ENCODE peak calls at places on chromosomes 12 and 14, in five cellular contexts. F, D, J, W and M are unnamed samples.

GRCh38 chr12:19236656-19237055 is 107.1 kb downstream of the PLEKHA5 start:
- DNase-seq in F (no peak), D (no peak), J (no peak), W (peak), M (no peak)

GRCh38 chr14:51564986-51565604 is 86.6 kb upstream of the FRMD6 start:
- DNase-seq in F (no peak), D (no peak), J (no peak), W (no peak), M (no peak)

GRCh38 chr14:88948199-88948598 is 123.7 kb downstream of the TTC8 start:
- DNase-seq in F (no peak), D (no peak), J (no peak), W (no peak), M (no peak)

GRCh38 chr14:58288106-58288792 is 10.1 kb upstream of the ARID4A start:
- DNase-seq in F (no peak), D (no peak), J (no peak), W (no peak), M (no peak)

GRCh38 chr14:59836116-59836515 is 34.5 kb downstream of the RTN1 start:
- DNase-seq in F (no peak), D (no peak), J (no peak), W (no peak), M (no peak)

GRCh38 chr12:94255428-94255827 is 107.1 kb downstream of the PLXNC1 start:
- DNase-seq in F (no peak), D (no peak), J (no peak), W (no peak), M (no peak)

GRCh38 chr12:132163041-132163910 is 19.0 kb downstream of the NOC4L start:
- DNase-seq in F (no peak), D (no peak), J (peak), W (no peak), M (peak)

GRCh38 chr12:46269429-46270241 is 792 bp upstream of the SLC38A1 start:
- DNase-seq in F (peak), D (peak), J (no peak), W (peak), M (no peak)

GRCh38 chr14:36021030-36021422 is 155.5 kb downstream of the PTCSC3 start:
- DNase-seq in F (no peak), D (no peak), J (no peak), W (no peak), M (no peak)

GRCh38 chr14:34199585-34199984 is 248.7 kb upstream of the EGLN3 start:
- DNase-seq in F (peak), D (no peak), J (no peak), W (no peak), M (no peak)

GRCh38 chr12:6553051-6553868 is 2.6 kb downstream of the IFFO1 start:
- DNase-seq in F (peak), D (peak), J (peak), W (peak), M (peak)

GRCh38 chr14:82366803-82367202 is 833.1 kb upstream of the SEL1L start:
- DNase-seq in F (no peak), D (no peak), J (no peak), W (no peak), M (no peak)

GRCh38 chr12:74328623-74329022 is 209.0 kb upstream of the ATXN7L3B start:
- DNase-seq in F (no peak), D (no peak), J (no peak), W (no peak), M (no peak)

GRCh38 chr12:117441751-117442150 is 80.3 kb upstream of the NOS1 start:
- DNase-seq in F (peak), D (peak), J (peak), W (peak), M (peak)

GRCh38 chr12:67816269-67816668 is 167.7 kb downstream of the DYRK2 start:
- DNase-seq in F (no peak), D (no peak), J (no peak), W (no peak), M (no peak)

GRCh38 chr12:88578821-88579518 is 1.3 kb downstream of the KITLG start:
- DNase-seq in F (peak), D (no peak), J (no peak), W (peak), M (no peak)

GRCh38 chr14:43479751-43480150 is 1027.3 kb downstream of the FSCB start:
- DNase-seq in F (no peak), D (no peak), J (no peak), W (no peak), M (no peak)

GRCh38 chr12:20268121-20268732 is 100.1 kb upstream of the PDE3A start:
- DNase-seq in F (no peak), D (no peak), J (no peak), W (no peak), M (no peak)

GRCh38 chr12:57755454-57756372 is 810 bp downstream of the MARCHF9 start:
- DNase-seq in F (peak), D (no peak), J (peak), W (no peak), M (no peak)

GRCh38 chr12:16612647-16613046 is 6.7 kb upstream of the LMO3 start:
- DNase-seq in F (no peak), D (no peak), J (no peak), W (no peak), M (no peak)

GRCh38 chr14:53967606-53968005 is 11.0 kb upstream of the BMP4 start:
- DNase-seq in F (no peak), D (no peak), J (no peak), W (no peak), M (no peak)

GRCh38 chr12:6067152-6067916 is 57.1 kb downstream of the VWF start:
- DNase-seq in F (peak), D (no peak), J (no peak), W (no peak), M (no peak)

GRCh38 chr14:85947461-85947860 is 417.5 kb downstream of the FLRT2 start:
- DNase-seq in F (no peak), D (no peak), J (no peak), W (no peak), M (no peak)

GRCh38 chr12:56160160-56160763 is 2.1 kb downstream of the MYL6 start:
- DNase-seq in F (peak), D (no peak), J (peak), W (no peak), M (no peak)

GRCh38 chr14:56092761-56093160 is 25.4 kb upstream of the PELI2 start:
- DNase-seq in F (no peak), D (no peak), J (no peak), W (no peak), M (no peak)

GRCh38 chr12:42284876-42285275 is 41.0 kb downstream of the ZCRB1 start:
- DNase-seq in F (no peak), D (no peak), J (no peak), W (no peak), M (no peak)

GRCh38 chr14:72590577-72590976 is 303.3 kb downstream of the DPF3 start:
- DNase-seq in F (no peak), D (no peak), J (no peak), W (no peak), M (no peak)